ENCODE peak calls at places on chromosomes 12 and 14, in nine cellular contexts. F is body of pancreas, R is IMR-90, A is A549, L is tibial nerve, H is transverse colon, N is sigmoid colon, S is suprapubic skin, K is spleen. W is an unnamed sample.

GRCh38 chr14:52845079-52845478 is 53.7 kb upstream of the GNPNAT1 start:
- DNase-seq in N (no peak), A (no peak), R (no peak), S (no peak), F (no peak), H (no peak), K (no peak), L (no peak), W (no peak)

GRCh38 chr14:54348001-54348611 is 48.7 kb upstream of the CDKN3 start:
- DNase-seq in A (peak; percentile 62), K (no peak), F (no peak), H (no peak), S (no peak), R (peak; percentile 47), L (peak; percentile 52), N (no peak), W (no peak)

GRCh38 chr14:96053600-96054381 is 14.6 kb downstream of the C14orf132 start:
- DNase-seq in N (peak; percentile 91), A (no peak), R (peak; percentile 99), H (peak; percentile 41), K (peak; percentile 13), L (peak; percentile 52), S (peak; percentile 86), F (peak; percentile 38), W (no peak)

GRCh38 chr12:63040526-63041220 is 105.7 kb upstream of the PPM1H start:
- DNase-seq in N (no peak), K (no peak), F (no peak), A (no peak), H (no peak), L (no peak), R (no peak), S (no peak), W (no peak)

GRCh38 chr12:78186670-78187069 is 356.0 kb downstream of the NAV3 start:
- DNase-seq in S (no peak), L (no peak), K (no peak), F (no peak), A (no peak), N (no peak), R (no peak), H (no peak), W (no peak)

GRCh38 chr12:82527165-82527780 is 159.4 kb upstream of the TMTC2 start:
- DNase-seq in R (peak; percentile 64), S (no peak), F (peak; percentile 61), K (no peak), A (peak; percentile 28), N (no peak), L (peak; percentile 50), H (peak; percentile 12), W (no peak)

GRCh38 chr12:82099216-82099615 is 259.0 kb downstream of the CCDC59 start:
- DNase-seq in L (no peak), F (no peak), H (no peak), S (no peak), R (no peak), N (no peak), A (no peak), K (no peak), W (no peak)

GRCh38 chr12:116194935-116195431 is 82.5 kb downstream of the MED13L start:
- DNase-seq in F (no peak), N (no peak), L (no peak), K (no peak), S (no peak), H (peak; percentile 8), R (no peak), A (no peak), W (no peak)

GRCh38 chr12:67433393-67434175 is 164.4 kb downstream of the CAND1 start:
- DNase-seq in F (no peak), K (no peak), N (no peak), S (no peak), R (peak; percentile 74), L (no peak), H (no peak), A (no peak), W (no peak)

GRCh38 chr14:79585845-79586244 is 625.5 kb downstream of the DIO2 start:
- DNase-seq in A (no peak), L (no peak), S (no peak), N (no peak), F (no peak), H (no peak), K (no peak), R (peak; percentile 55), W (no peak)

GRCh38 chr12:93572712-93573551 is 457 bp downstream of the SOCS2 start:
- DNase-seq in S (peak; percentile 69), R (peak; percentile 23), F (peak; percentile 33), K (peak; percentile 84), A (no peak), N (peak; percentile 72), H (peak; percentile 41), L (no peak), W (peak; percentile 50)

GRCh38 chr12:91381309-91381804 is 198.7 kb upstream of the DCN start:
- DNase-seq in L (peak; percentile 34), F (peak; percentile 54), H (no peak), A (no peak), R (peak; percentile 86), K (no peak), N (peak; percentile 80), S (peak; percentile 63), W (no peak)

GRCh38 chr14:33682746-33683145 is 268.1 kb downstream of the EGLN3 start:
- DNase-seq in K (no peak), L (peak; percentile 73), A (no peak), F (peak; percentile 17), R (peak; percentile 40), S (no peak), N (peak; percentile 72), H (peak; percentile 9), W (no peak)

GRCh38 chr12:81530352-81530751 is 228.8 kb downstream of the PPFIA2 start:
- DNase-seq in A (no peak), F (no peak), K (no peak), R (no peak), H (no peak), L (no peak), S (no peak), N (no peak), W (no peak)

GRCh38 chr12:67650127-67650495 is 1.6 kb downstream of the DYRK2 start:
- DNase-seq in L (peak; percentile 15), K (peak; percentile 80), S (no peak), H (no peak), R (no peak), A (peak; percentile 19), N (no peak), F (peak; percentile 56), W (peak; percentile 55)

GRCh38 chr12:125408718-125409117 is 343.5 kb downstream of the AACS start:
- DNase-seq in H (no peak), R (no peak), S (no peak), K (no peak), F (no peak), A (no peak), L (no peak), N (no peak), W (no peak)

GRCh38 chr12:125406131-125406530 is 340.9 kb downstream of the AACS start:
- DNase-seq in K (no peak), R (no peak), L (no peak), H (no peak), A (no peak), S (no peak), N (no peak), F (no peak), W (no peak)

GRCh38 chr12:125399489-125399888 is 334.3 kb downstream of the AACS start:
- DNase-seq in F (no peak), R (no peak), K (no peak), S (no peak), H (no peak), N (no peak), L (no peak), A (no peak), W (no peak)

GRCh38 chr12:125403843-125404242 is 338.6 kb downstream of the AACS start:
- DNase-seq in K (no peak), S (no peak), A (no peak), H (no peak), R (no peak), L (no peak), F (no peak), N (no peak), W (no peak)

GRCh38 chr12:125403145-125403789 is 338.0 kb downstream of the AACS start:
- DNase-seq in N (no peak), F (no peak), R (peak; percentile 6), L (no peak), A (no peak), S (no peak), K (no peak), H (no peak), W (no peak)
- H3K4me1 ChIP-seq in N (no peaks in the 10 kb centered on the region), F (no peaks in the 10 kb centered on the region), R (no peaks in the 10 kb centered on the region), L (no peaks in the 10 kb centered on the region), A (no peaks in the 10 kb centered on the region), S (no peaks in the 10 kb centered on the region), K (no peaks in the 10 kb centered on the region), H (no peaks in the 10 kb centered on the region), W (no peaks in the 10 kb centered on the region)

GRCh38 chr14:22837750-22838538 is 1.6 kb downstream of the MMP14 start:
- DNase-seq in H (peak; percentile 55), S (peak; percentile 90), R (peak; percentile 33), L (peak; percentile 77), N (peak; percentile 95), K (peak; percentile 66), F (peak; percentile 41), A (no peak), W (no peak)
- H3K4me3 ChIP-seq in H (peak overlapping the region; percentile 98), S (peak overlapping the region; percentile 86), R (peak overlapping the region; percentile 64), L (peak overlapping the region; percentile 87), N (peak overlapping the region; percentile 97), K (peak overlapping the region; percentile 79), F (peak overlapping the region; percentile 47), A (no peak overlapping the region), W (peak overlapping the region; percentile 82)

DNA sequence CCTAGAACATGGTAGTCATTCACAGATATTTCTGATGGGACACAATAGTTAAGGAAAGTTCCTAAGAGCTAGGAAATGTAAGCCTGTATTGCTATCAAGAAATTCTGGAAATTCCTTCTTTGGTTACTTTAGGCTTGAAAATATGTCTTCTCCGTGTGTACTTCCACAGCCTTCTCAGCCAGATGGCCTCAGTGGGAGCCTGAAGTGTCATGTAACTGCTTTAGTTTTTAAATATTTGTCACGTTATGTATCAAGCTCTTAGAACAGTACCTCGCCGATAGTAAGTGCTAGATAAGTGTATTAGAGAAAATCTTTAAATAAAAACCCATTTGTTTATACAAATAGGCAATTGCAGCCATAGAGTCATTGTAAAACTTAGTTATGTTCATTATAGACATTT is 95.6 kb downstream of the DERA start:
- DNase-seq in H (no peak), A (no peak), L (no peak), R (no peak), K (no peak), N (no peak), F (no peak), S (no peak), W (no peak)
- TF ChIP-seq POLR2A in H (no peak), A (no peak), L (no peak), R (no peak), K (no peak), N (no peak), F (no peak), S (no peak), W (no peak)

DNA sequence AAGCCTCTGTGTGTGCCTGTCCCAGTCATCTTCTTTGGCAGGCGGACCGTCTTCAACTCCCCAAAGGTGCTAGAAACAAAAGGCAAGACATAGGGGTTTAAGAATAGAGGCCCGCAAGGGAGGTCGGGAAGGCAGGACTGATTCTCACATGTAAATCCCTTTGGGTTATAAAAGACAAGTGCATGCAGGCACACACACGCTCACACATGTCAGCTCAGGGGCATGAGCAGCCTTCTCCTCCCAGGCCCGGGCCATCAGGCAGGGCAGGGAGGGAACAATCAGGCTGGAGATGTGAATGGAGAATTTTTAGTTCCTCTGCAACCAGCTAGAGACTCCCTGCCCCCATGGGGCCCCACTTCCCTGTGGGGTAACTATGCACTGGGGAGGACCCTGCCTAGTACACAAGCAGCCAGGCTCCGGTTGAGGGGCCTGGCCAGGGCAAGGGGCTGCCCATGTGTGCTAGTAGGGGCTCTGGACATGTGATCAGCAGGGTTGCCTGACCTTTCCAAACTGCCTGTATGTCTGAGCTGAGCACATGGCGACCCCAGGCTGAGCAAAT is 107.2 kb downstream of the RBM19 start:
- DNase-seq in K (no peak), N (no peak), R (no peak), L (no peak), F (no peak), S (no peak), H (no peak), A (no peak), W (no peak)
- H3K4me1 ChIP-seq in K (no peaks in the 10 kb centered on the region), N (no peaks in the 10 kb centered on the region), R (peaks cover 19% of the 10 kb centered on the region), L (no peaks in the 10 kb centered on the region), F (no peaks in the 10 kb centered on the region), S (peaks cover 10% of the 10 kb centered on the region), H (no peaks in the 10 kb centered on the region), A (peaks cover 28% of the 10 kb centered on the region), W (no peaks in the 10 kb centered on the region)

W was measured in right lobe of liver.